ENCODE peak calls at places on chromosomes 1 and 21, in eight cellular contexts. One of them, this sample, is unnamed. For H3K4me1, the result is how much of the 10 kb centered on the place peaks cover.

GRCh38 chr1:67214420-67215174 is 48.3 kb downstream of the IL23R start:
- DNase-seq in adipocyte: peak
- DNase-seq in fibroblast of lung: peak
- DNase-seq in small intestine: peak
- DNase-seq in upper lobe of right lung: no peak
- DNase-seq in endothelial cell of umbilical vein: peak
- DNase-seq in Peyer's patch: no peak
- DNase-seq in K562: peak
- DNase-seq in this sample: peak

GRCh38 chr1:179091691-179092165 is 9.9 kb downstream of the TOR3A start:
- DNase-seq in adipocyte: peak
- DNase-seq in fibroblast of lung: peak
- DNase-seq in small intestine: no peak
- DNase-seq in upper lobe of right lung: peak
- DNase-seq in endothelial cell of umbilical vein: no peak
- DNase-seq in Peyer's patch: no peak
- DNase-seq in K562: no peak
- DNase-seq in this sample: no peak

GRCh38 chr1:16927711-16928485 is 6.2 kb downstream of the CROCC start:
- DNase-seq in adipocyte: no peak
- DNase-seq in fibroblast of lung: no peak
- DNase-seq in small intestine: no peak
- DNase-seq in upper lobe of right lung: no peak
- DNase-seq in endothelial cell of umbilical vein: no peak
- DNase-seq in Peyer's patch: no peak
- DNase-seq in K562: no peak
- DNase-seq in this sample: no peak

GRCh38 chr1:182833271-182833670 is 5.9 kb upstream of the DHX9 start:
- DNase-seq in adipocyte: no peak
- DNase-seq in fibroblast of lung: no peak
- DNase-seq in small intestine: no peak
- DNase-seq in upper lobe of right lung: no peak
- DNase-seq in endothelial cell of umbilical vein: peak
- DNase-seq in Peyer's patch: no peak
- DNase-seq in K562: no peak
- DNase-seq in this sample: no peak

GRCh38 chr1:20496241-20496661 is 10.2 kb upstream of the CAMK2N1 start:
- DNase-seq in adipocyte: no peak
- DNase-seq in fibroblast of lung: no peak
- DNase-seq in small intestine: peak
- DNase-seq in upper lobe of right lung: no peak
- DNase-seq in endothelial cell of umbilical vein: no peak
- DNase-seq in Peyer's patch: no peak
- DNase-seq in K562: no peak
- DNase-seq in this sample: no peak

GRCh38 chr1:204455831-204456145 is 38.8 kb downstream of the PIK3C2B start:
- DNase-seq in adipocyte: no peak
- DNase-seq in fibroblast of lung: no peak
- DNase-seq in small intestine: no peak
- DNase-seq in upper lobe of right lung: no peak
- DNase-seq in endothelial cell of umbilical vein: no peak
- DNase-seq in Peyer's patch: no peak
- DNase-seq in K562: no peak
- DNase-seq in this sample: no peak

GRCh38 chr1:185565314-185565713 is 168.9 kb upstream of the HMCN1 start:
- DNase-seq in adipocyte: peak
- DNase-seq in fibroblast of lung: no peak
- DNase-seq in small intestine: no peak
- DNase-seq in upper lobe of right lung: no peak
- DNase-seq in endothelial cell of umbilical vein: no peak
- DNase-seq in Peyer's patch: no peak
- DNase-seq in K562: no peak
- DNase-seq in this sample: no peak

GRCh38 chr1:59126361-59126760 is 170.5 kb upstream of the FGGY start:
- DNase-seq in adipocyte: no peak
- DNase-seq in fibroblast of lung: no peak
- DNase-seq in small intestine: no peak
- DNase-seq in upper lobe of right lung: no peak
- DNase-seq in endothelial cell of umbilical vein: no peak
- DNase-seq in Peyer's patch: no peak
- DNase-seq in K562: no peak
- DNase-seq in this sample: no peak

GRCh38 chr1:47785561-47786271 is 211.5 kb downstream of the TRABD2B start:
- DNase-seq in adipocyte: no peak
- DNase-seq in fibroblast of lung: no peak
- DNase-seq in small intestine: peak
- DNase-seq in upper lobe of right lung: no peak
- DNase-seq in endothelial cell of umbilical vein: no peak
- DNase-seq in Peyer's patch: no peak
- DNase-seq in K562: no peak
- DNase-seq in this sample: no peak

GRCh38 chr1:148307583-148308185 is 155.6 kb upstream of the NBPF11 start:
- DNase-seq in adipocyte: no peak
- DNase-seq in fibroblast of lung: no peak
- DNase-seq in small intestine: no peak
- DNase-seq in upper lobe of right lung: no peak
- DNase-seq in endothelial cell of umbilical vein: no peak
- DNase-seq in Peyer's patch: no peak
- DNase-seq in K562: no peak
- DNase-seq in this sample: no peak

GRCh38 chr1:209884249-209884648 is 53.8 kb upstream of the SYT14 start:
- DNase-seq in adipocyte: peak
- DNase-seq in fibroblast of lung: peak
- DNase-seq in small intestine: no peak
- DNase-seq in upper lobe of right lung: no peak
- DNase-seq in endothelial cell of umbilical vein: peak
- DNase-seq in Peyer's patch: no peak
- DNase-seq in K562: no peak
- DNase-seq in this sample: no peak

GRCh38 chr1:54922921-54923421 is 36.0 kb upstream of the DHCR24 start:
- DNase-seq in adipocyte: peak
- DNase-seq in fibroblast of lung: no peak
- DNase-seq in small intestine: no peak
- DNase-seq in upper lobe of right lung: no peak
- DNase-seq in endothelial cell of umbilical vein: no peak
- DNase-seq in Peyer's patch: no peak
- DNase-seq in K562: no peak
- DNase-seq in this sample: no peak

GRCh38 chr1:58397187-58397820 is 149.2 kb downstream of the OMA1 start:
- DNase-seq in adipocyte: peak
- DNase-seq in fibroblast of lung: no peak
- DNase-seq in small intestine: no peak
- DNase-seq in upper lobe of right lung: no peak
- DNase-seq in endothelial cell of umbilical vein: no peak
- DNase-seq in Peyer's patch: no peak
- DNase-seq in K562: no peak
- DNase-seq in this sample: no peak

GRCh38 chr1:179809506-179810366 is 66.6 kb downstream of the FAM163A start:
- DNase-seq in adipocyte: peak
- DNase-seq in fibroblast of lung: peak
- DNase-seq in small intestine: peak
- DNase-seq in upper lobe of right lung: no peak
- DNase-seq in endothelial cell of umbilical vein: peak
- DNase-seq in Peyer's patch: peak
- DNase-seq in K562: peak
- DNase-seq in this sample: peak

GRCh38 chr1:116770625-116771024 is 16.4 kb downstream of the CD2 start:
- DNase-seq in adipocyte: no peak
- DNase-seq in fibroblast of lung: no peak
- DNase-seq in small intestine: peak
- DNase-seq in upper lobe of right lung: no peak
- DNase-seq in endothelial cell of umbilical vein: no peak
- DNase-seq in Peyer's patch: no peak
- DNase-seq in K562: no peak
- DNase-seq in this sample: no peak

GRCh38 chr1:27332536-27333281 is 9.1 kb upstream of the SYTL1 start:
- DNase-seq in adipocyte: peak
- DNase-seq in fibroblast of lung: peak
- DNase-seq in small intestine: no peak
- DNase-seq in upper lobe of right lung: no peak
- DNase-seq in endothelial cell of umbilical vein: peak
- DNase-seq in Peyer's patch: no peak
- DNase-seq in K562: peak
- DNase-seq in this sample: peak

GRCh38 chr1:187275346-187275745 is 446.6 kb downstream of the PLA2G4A start:
- DNase-seq in adipocyte: no peak
- DNase-seq in fibroblast of lung: no peak
- DNase-seq in small intestine: no peak
- DNase-seq in upper lobe of right lung: no peak
- DNase-seq in endothelial cell of umbilical vein: no peak
- DNase-seq in Peyer's patch: no peak
- DNase-seq in K562: no peak
- DNase-seq in this sample: no peak

GRCh38 chr21:40120944-40121575 is 253.8 kb downstream of the PCP4 start:
- DNase-seq in adipocyte: peak
- DNase-seq in fibroblast of lung: peak
- DNase-seq in small intestine: no peak
- DNase-seq in upper lobe of right lung: no peak
- DNase-seq in endothelial cell of umbilical vein: no peak
- DNase-seq in Peyer's patch: no peak
- DNase-seq in K562: peak
- DNase-seq in this sample: no peak

GRCh38 chr1:246141306-246141705 is 365.8 kb downstream of the SMYD3 start:
- DNase-seq in adipocyte: peak
- DNase-seq in fibroblast of lung: no peak
- DNase-seq in small intestine: no peak
- DNase-seq in upper lobe of right lung: no peak
- DNase-seq in endothelial cell of umbilical vein: no peak
- DNase-seq in Peyer's patch: no peak
- DNase-seq in K562: no peak
- DNase-seq in this sample: no peak

GRCh38 chr1:199463521-199464127 is 563.9 kb upstream of the NR5A2 start:
- DNase-seq in adipocyte: peak
- DNase-seq in fibroblast of lung: peak
- DNase-seq in small intestine: peak
- DNase-seq in upper lobe of right lung: no peak
- DNase-seq in endothelial cell of umbilical vein: peak
- DNase-seq in Peyer's patch: no peak
- DNase-seq in K562: peak
- DNase-seq in this sample: no peak

DNA sequence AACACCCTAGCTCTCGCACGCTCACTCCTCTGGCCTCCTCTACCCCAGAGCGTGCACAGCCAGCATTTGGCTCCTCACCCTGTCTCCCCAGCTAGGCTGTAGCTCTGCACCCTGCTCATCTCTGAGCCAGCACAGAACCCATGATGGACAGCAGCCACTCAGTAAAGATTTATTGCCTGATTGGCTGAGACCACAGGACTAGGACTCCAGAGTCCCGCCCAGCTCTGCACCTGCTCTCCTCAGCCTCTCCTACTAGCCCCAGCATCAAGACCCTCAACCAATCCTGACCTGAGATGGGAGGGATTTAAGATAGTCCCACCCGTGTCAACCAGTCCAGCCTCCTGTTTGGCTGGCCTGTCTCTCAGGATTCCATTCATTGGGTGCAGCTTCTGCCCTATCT is 9.3 kb downstream of the C1QB start:
- DNase-seq in adipocyte: no peak
- DNase-seq in fibroblast of lung: no peak
- DNase-seq in small intestine: peak
- DNase-seq in upper lobe of right lung: no peak
- DNase-seq in endothelial cell of umbilical vein: no peak
- DNase-seq in Peyer's patch: no peak
- DNase-seq in K562: peak
- DNase-seq in this sample: no peak
- H3K4me1 ChIP-seq in adipocyte: under half
- H3K4me1 ChIP-seq in fibroblast of lung: under half
- H3K4me1 ChIP-seq in small intestine: under half
- H3K4me1 ChIP-seq in upper lobe of right lung: under half
- H3K4me1 ChIP-seq in endothelial cell of umbilical vein: under half
- H3K4me1 ChIP-seq in Peyer's patch: under half
- H3K4me1 ChIP-seq in K562: under half
- H3K4me1 ChIP-seq in this sample: under half

GRCh38 chr1:90480271-90480835 is 236.7 kb downstream of the BARHL2 start:
- DNase-seq in adipocyte: no peak
- DNase-seq in fibroblast of lung: no peak
- DNase-seq in small intestine: no peak
- DNase-seq in upper lobe of right lung: no peak
- DNase-seq in endothelial cell of umbilical vein: no peak
- DNase-seq in Peyer's patch: no peak
- DNase-seq in K562: no peak
- DNase-seq in this sample: no peak
- H3K4me1 ChIP-seq in adipocyte: under half
- H3K4me1 ChIP-seq in fibroblast of lung: under half
- H3K4me1 ChIP-seq in small intestine: under half
- H3K4me1 ChIP-seq in upper lobe of right lung: under half
- H3K4me1 ChIP-seq in endothelial cell of umbilical vein: under half
- H3K4me1 ChIP-seq in Peyer's patch: under half
- H3K4me1 ChIP-seq in K562: under half
- H3K4me1 ChIP-seq in this sample: under half

DNA sequence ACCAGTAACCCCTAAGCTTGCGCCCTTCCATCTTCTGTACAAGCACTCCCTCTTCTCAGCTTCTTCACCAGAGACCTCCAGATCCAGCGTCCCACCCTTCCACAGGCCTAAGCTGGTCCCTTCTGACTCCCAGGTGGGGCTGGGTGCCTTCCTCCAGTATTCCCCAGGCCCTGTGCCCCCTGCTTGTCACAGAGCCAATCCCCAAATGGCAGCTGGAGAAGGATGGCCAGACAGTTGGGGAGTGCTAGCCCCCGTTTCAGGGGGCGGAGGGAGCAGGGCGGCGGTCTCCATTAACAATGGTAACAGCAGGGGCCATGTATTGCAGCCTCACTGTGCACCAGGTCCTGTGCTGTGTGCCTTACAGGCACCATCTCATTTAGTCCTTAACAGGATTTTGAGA is 85.7 kb downstream of the KCNN3 start:
- DNase-seq in adipocyte: no peak
- DNase-seq in fibroblast of lung: no peak
- DNase-seq in small intestine: no peak
- DNase-seq in upper lobe of right lung: no peak
- DNase-seq in endothelial cell of umbilical vein: no peak
- DNase-seq in Peyer's patch: no peak
- DNase-seq in K562: no peak
- DNase-seq in this sample: no peak
- H3K4me1 ChIP-seq in adipocyte: under half
- H3K4me1 ChIP-seq in fibroblast of lung: under half
- H3K4me1 ChIP-seq in small intestine: under half
- H3K4me1 ChIP-seq in upper lobe of right lung: under half
- H3K4me1 ChIP-seq in endothelial cell of umbilical vein: under half
- H3K4me1 ChIP-seq in Peyer's patch: under half
- H3K4me1 ChIP-seq in K562: under half
- H3K4me1 ChIP-seq in this sample: under half

DNA sequence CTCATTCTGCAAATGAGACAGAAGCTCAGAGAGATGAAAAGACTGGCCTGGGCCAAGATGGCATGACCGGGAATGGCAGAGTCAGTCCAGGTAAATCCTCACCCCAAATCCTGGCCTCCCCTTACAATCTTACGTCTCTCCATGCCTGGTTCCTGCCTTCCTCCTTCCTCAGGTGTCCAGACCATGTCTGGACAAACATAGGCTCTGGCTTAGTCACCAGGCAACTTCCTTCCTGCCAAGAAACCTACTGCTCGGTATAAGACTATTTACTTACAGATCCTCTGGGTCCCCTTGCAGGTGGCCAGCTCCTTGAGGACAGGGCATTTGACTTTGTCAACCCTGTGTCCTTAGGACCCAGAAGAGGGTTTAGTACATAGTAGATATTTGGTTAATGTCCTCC is 69.4 kb upstream of the ROR1 start:
- DNase-seq in adipocyte: no peak
- DNase-seq in fibroblast of lung: no peak
- DNase-seq in small intestine: no peak
- DNase-seq in upper lobe of right lung: no peak
- DNase-seq in endothelial cell of umbilical vein: peak
- DNase-seq in Peyer's patch: no peak
- DNase-seq in K562: no peak
- DNase-seq in this sample: no peak
- H3K4me1 ChIP-seq in adipocyte: under half
- H3K4me1 ChIP-seq in fibroblast of lung: under half
- H3K4me1 ChIP-seq in small intestine: under half
- H3K4me1 ChIP-seq in upper lobe of right lung: under half
- H3K4me1 ChIP-seq in endothelial cell of umbilical vein: under half
- H3K4me1 ChIP-seq in Peyer's patch: under half
- H3K4me1 ChIP-seq in K562: under half
- H3K4me1 ChIP-seq in this sample: under half